ENCODE peak calls at places on chromosomes 12 and 14, in four cellular contexts. X is K562, B is lung, M is Caco-2. A is an unnamed sample. For H3K27me3 and H3K4me1, the result is how much of the 10 kb centered on the place peaks cover.

GRCh38 chr14:98770151-98770550 is 501.8 kb downstream of the BCL11B start:
- DNase-seq in X (no peak), M (no peak), B (no peak), A (no peak)

GRCh38 chr14:91303091-91303923 is 58.8 kb upstream of the GPR68 start:
- DNase-seq in B (no peak), X (peak), M (peak), A (peak)

GRCh38 chr12:62834406-62834805 is 100.5 kb downstream of the PPM1H start:
- DNase-seq in B (no peak), M (no peak), X (peak), A (no peak)

GRCh38 chr14:54420478-54421116 is 20.6 kb downstream of the CNIH1 start:
- DNase-seq in B (no peak), M (peak), X (peak), A (peak)

GRCh38 chr14:96632363-96632758 is 130.2 kb downstream of the PAPOLA start:
- DNase-seq in X (no peak), M (no peak), B (no peak), A (no peak)

GRCh38 chr12:70534466-70534865 is 102.8 kb downstream of the PTPRB start:
- DNase-seq in X (no peak), M (no peak), B (no peak), A (no peak)

GRCh38 chr12:122855985-122856831 is 21.0 kb downstream of the HIP1R start:
- DNase-seq in M (no peak), X (no peak), B (no peak), A (no peak)

GRCh38 chr12:62738611-62739010 is 196.3 kb downstream of the PPM1H start:
- DNase-seq in X (no peak), B (no peak), M (no peak), A (no peak)

GRCh38 chr12:5073838-5074237 is 30.2 kb downstream of the KCNA5 start:
- DNase-seq in B (no peak), X (peak), M (peak), A (no peak)

GRCh38 chr12:29783773-29784666 is at the start of gene TMTC1:
- DNase-seq in M (no peak), B (peak), X (no peak), A (no peak)

DNA sequence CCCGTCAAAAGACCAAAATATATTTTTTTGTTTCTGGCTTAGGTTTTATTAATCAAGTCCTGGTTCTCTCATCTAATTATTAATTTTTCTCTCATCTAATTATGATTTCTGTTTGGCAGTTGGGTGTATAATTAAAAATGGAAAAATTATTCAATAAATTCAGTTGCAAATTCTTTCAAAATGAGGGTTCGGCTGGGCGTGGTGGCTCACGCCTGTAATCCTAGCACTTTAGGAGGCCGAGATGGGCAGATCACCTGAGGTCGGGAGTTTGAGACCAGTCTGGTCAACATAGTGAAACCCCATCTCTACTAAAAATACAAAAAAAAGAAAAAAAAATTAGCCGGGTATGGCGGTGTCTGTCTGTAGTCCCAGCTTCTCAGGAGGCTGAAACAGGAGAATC is 3.9 kb upstream of the GTSF1 start:
- DNase-seq in X (no peak), B (no peak), M (no peak), A (no peak)
- H3K27me3 ChIP-seq in X (under half), B (under half), M (under half), A (under half)

DNA sequence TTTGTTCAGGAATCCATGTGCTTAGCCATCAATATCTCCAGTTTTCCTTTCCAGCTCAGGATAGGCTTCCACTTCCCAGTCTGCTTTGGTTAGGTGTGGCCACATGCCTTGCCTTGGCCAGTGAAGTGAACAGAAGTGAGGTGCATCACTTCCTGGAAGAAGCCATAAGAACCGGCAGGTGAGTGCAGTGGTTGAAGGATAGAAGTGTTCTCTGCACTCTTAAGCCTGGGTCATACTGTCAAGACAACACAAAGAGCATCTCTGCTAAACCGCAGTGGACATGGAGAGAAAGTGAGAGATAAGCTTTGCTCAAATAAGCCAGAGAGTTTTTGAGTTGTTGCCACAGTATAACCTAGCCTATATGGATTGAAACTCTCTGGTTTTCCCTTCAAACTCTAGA is 11.4 kb downstream of the GNG2 start:
- DNase-seq in X (no peak), B (no peak), M (no peak), A (no peak)
- H3K4me1 ChIP-seq in X (under half), B (under half), M (under half), A (under half)

GRCh38 chr14:93316716-93317115 is 16.1 kb downstream of the BTBD7 start:
- DNase-seq in B (no peak), X (no peak), M (no peak), A (no peak)

GRCh38 chr14:93317200-93317599 is 15.6 kb downstream of the BTBD7 start:
- DNase-seq in B (no peak), X (no peak), M (no peak), A (no peak)

GRCh38 chr14:93318927-93319326 is 13.9 kb downstream of the BTBD7 start:
- DNase-seq in X (peak), M (no peak), B (no peak), A (no peak)

GRCh38 chr14:93319494-93319893 is 13.3 kb downstream of the BTBD7 start:
- DNase-seq in M (no peak), X (no peak), B (no peak), A (no peak)

GRCh38 chr14:93317836-93318807 is 14.7 kb downstream of the BTBD7 start:
- DNase-seq in M (no peak), X (peak), B (no peak), A (no peak)
- H3K4me3 ChIP-seq in M (no peak), X (no peak), B (no peak), A (no peak)

DNA sequence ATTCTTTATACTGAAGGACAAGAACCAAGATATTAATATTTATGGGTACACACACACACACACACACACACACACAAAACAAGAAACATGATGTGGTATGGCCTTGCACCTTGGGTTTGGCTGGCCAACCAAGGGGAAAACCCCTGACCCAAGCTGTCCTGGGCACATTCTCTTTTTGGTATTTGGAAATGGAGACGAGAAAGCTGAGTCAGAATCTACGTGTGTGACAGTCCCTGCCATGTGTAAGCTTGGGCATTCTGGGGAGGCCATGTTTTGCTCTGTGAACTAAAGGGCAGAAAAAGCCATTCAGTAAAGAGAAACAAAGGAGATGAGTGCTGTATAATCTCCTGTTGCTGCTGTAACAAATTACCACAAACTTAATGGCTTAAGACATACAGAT is 35.6 kb downstream of the PTGER2 start:
- DNase-seq in B (no peak), M (no peak), X (no peak), A (no peak)
- H3K27me3 ChIP-seq in B (under half), M (under half), X (under half), A (under half)

GRCh38 chr12:16610743-16611142 is 4.8 kb upstream of the LMO3 start:
- DNase-seq in M (no peak), X (no peak), B (no peak), A (no peak)
- H3K4me1 ChIP-seq in M (under half), X (under half), B (under half), A (under half)

DNA sequence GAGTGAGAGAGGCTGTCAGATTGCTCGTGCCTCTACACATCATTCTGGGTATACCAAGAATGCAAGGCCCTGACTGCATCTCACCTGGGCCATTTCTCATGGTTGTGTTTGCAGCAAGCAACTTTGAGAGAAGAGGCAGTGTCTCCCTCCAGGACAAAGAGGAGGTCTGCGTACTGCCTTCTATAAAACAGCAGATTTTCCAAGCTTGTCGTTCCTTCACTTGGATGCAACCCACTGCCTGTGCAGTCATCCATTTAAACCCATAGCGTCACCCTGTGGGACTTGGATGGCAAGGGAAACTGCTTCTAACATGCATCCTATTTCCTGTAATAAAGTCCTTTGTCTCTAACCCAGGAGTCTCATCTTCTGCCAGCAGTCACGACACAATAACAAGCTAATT is 1.3 kb downstream of the POMT2 start:
- DNase-seq in M (no peak), B (no peak), X (no peak), A (no peak)
- H3K4me3 ChIP-seq in M (no peak), B (no peak), X (no peak), A (peak)

GRCh38 chr12:126727656-126728055 is 1539.3 kb upstream of the TMEM132C start:
- DNase-seq in X (no peak), B (no peak), M (no peak), A (no peak)
- H3K27me3 ChIP-seq in X (under half), B (under half), M (under half), A (under half)

DNA sequence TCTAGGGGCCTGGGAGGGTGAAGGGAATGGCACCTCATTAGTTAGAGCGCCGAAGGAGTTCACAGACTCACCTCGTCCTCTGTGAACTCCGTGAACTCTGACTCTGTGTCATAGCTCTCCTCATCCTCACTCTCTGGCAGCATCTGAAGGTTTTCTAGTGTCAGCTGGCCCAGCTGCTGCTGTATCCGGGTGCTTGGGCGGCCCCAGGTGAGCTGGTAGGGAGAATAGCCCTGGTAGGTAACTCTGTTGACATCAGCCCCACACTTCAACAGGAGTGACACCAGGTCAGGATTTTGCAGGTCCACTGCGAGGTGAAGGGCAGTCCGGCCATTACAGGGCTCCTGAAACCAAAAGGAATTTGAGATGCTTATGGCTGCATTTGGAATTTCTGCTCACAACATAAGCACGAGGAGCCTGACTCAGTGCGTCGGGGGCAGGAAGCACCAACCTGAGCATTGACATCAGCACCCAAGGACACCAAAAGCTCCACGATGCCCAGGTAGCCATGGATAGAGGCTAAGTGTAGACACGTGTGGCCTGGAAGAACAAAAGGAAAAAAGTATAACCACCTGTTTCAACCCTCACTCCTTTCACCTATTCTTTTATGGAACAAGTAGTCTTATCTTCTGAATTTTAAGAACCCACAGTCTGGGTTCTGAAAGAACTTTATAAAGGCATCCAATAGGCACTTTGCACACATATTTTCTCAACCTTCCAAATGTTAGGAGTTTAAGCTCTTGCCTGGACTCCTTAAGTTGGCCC is 2.0 kb downstream of the NFKBIA start:
- DNase-seq in M (no peak), X (no peak), B (no peak), A (no peak)
- H3K4me1 ChIP-seq in M (under half), X (under half), B (under half), A (under half)

GRCh38 chr12:96199465-96199864 is 5.3 kb downstream of the ELK3 start:
- DNase-seq in X (no peak), M (no peak), B (no peak), A (no peak)
- H3K4me3 ChIP-seq in X (no peak), M (no peak), B (no peak), A (no peak)

GRCh38 chr12:125183187-125184067 is 118.2 kb downstream of the AACS start:
- DNase-seq in B (peak), X (peak), M (peak), A (peak)
- H3K27me3 ChIP-seq in B (under half), X (under half), M (under half), A (under half)

A was measured in HAP-1.